ENCODE peak calls at places on chromosomes 11 and 22, in eight cellular contexts. D is activated T-helper 1 cell treated with anti-CD3 and anti-CD28 coated beads, Interleukin-12 subunit alpha, Interleukin-12 subunit beta, Interleukin-2, Interleukin-4 antibody, amounts not matched to agents 30 ng/mL and 10 ng/mL and 1 ng/mL, durations not matched to agents 14 hours and 24 hours and 36 hours; I is posterior cingulate gyrus; W is activated CD4-positive, alpha-beta T cell treated with anti-CD3 and anti-CD28 coated beads, Interleukin-2, amount 50 U/mL, for 48 hours; O is activated gamma-delta T cell treated with anti-CD3 and anti-CD28 coated beads, Interleukin-2, amount 50 U/mL, for 16 hours; B is activated naive CD4-positive, alpha-beta T cell treated with anti-CD3 and anti-CD28 coated beads, Interleukin-2, amount 10 ng/mL, durations not matched to agents 7 days and 5 days; J is MG63; V is heart left ventricle. R is an unnamed sample.

GRCh38 chr22:41197046-41197807 is 7.9 kb upstream of the L3MBTL2 start:
- DNase-seq in D (peak), I (peak), W (peak), O (peak), B (peak), J (peak), V (peak), R (peak)

GRCh38 chr11:86453290-86454030 is 78.8 kb downstream of the CCDC81 start:
- DNase-seq in D (no peak), I (no peak), W (no peak), O (no peak), B (no peak), J (no peak), V (no peak), R (no peak)

GRCh38 chr11:17384002-17384511 is 4.4 kb downstream of the KCNJ11 start:
- DNase-seq in D (peak), I (peak), W (peak), O (peak), B (peak), J (peak), V (peak), R (peak)

GRCh38 chr11:15073361-15074205 is at the start of gene CALCB:
- DNase-seq in D (no peak), I (peak), W (peak), O (no peak), B (peak), J (peak), V (no peak), R (no peak)

GRCh38 chr11:72039108-72039850 is 40.6 kb downstream of the IL18BP start:
- DNase-seq in D (no peak), I (no peak), W (no peak), O (no peak), B (no peak), J (peak), V (no peak), R (no peak)

GRCh38 chr11:64007160-64007628 is 21.0 kb downstream of the OTUB1 start:
- DNase-seq in D (no peak), I (no peak), W (no peak), O (no peak), B (no peak), J (peak), V (no peak), R (no peak)

GRCh38 chr11:2686360-2687222 is 13.2 kb downstream of the KCNQ1OT1 start:
- DNase-seq in D (no peak), I (no peak), W (no peak), O (no peak), B (no peak), J (no peak), V (no peak), R (no peak)

GRCh38 chr11:14578551-14578956 is 58.4 kb upstream of the PSMA1 start:
- DNase-seq in D (peak), I (no peak), W (peak), O (peak), B (peak), J (no peak), V (no peak), R (peak)

GRCh38 chr11:4038973-4039372 is 55.6 kb upstream of the RRM1 start:
- DNase-seq in D (no peak), I (no peak), W (no peak), O (no peak), B (no peak), J (no peak), V (no peak), R (no peak)

GRCh38 chr11:130819561-130819960 is 96.7 kb downstream of the SNX19 start:
- DNase-seq in D (no peak), I (no peak), W (no peak), O (no peak), B (no peak), J (no peak), V (no peak), R (no peak)

GRCh38 chr11:44286268-44286880 is 23.6 kb downstream of the ALX4 start:
- DNase-seq in D (peak), I (no peak), W (peak), O (peak), B (peak), J (peak), V (peak), R (peak)

GRCh38 chr22:30252411-30253204 is 6.0 kb upstream of the LIF start:
- DNase-seq in D (no peak), I (no peak), W (no peak), O (no peak), B (no peak), J (no peak), V (no peak), R (no peak)

GRCh38 chr22:42745118-42745517 is 24.4 kb upstream of the A4GALT start:
- DNase-seq in D (no peak), I (no peak), W (no peak), O (no peak), B (no peak), J (peak), V (no peak), R (no peak)

GRCh38 chr11:9066432-9066925 is 24.9 kb downstream of the SCUBE2 start:
- DNase-seq in D (no peak), I (no peak), W (no peak), O (no peak), B (no peak), J (no peak), V (no peak), R (no peak)

GRCh38 chr11:84106560-84106959 is 820.4 kb upstream of the CCDC90B start:
- DNase-seq in D (no peak), I (no peak), W (no peak), O (no peak), B (no peak), J (no peak), V (no peak), R (no peak)

GRCh38 chr22:21761086-21761485 is 25.5 kb upstream of the YPEL1 start:
- DNase-seq in D (no peak), I (no peak), W (peak), O (no peak), B (no peak), J (no peak), V (no peak), R (no peak)

GRCh38 chr11:85765835-85766234 is 45.1 kb downstream of the SYTL2 start:
- DNase-seq in D (no peak), I (no peak), W (no peak), O (no peak), B (no peak), J (no peak), V (no peak), R (no peak)

GRCh38 chr11:21472256-21472655 is 720.6 kb upstream of the ANO5 start:
- DNase-seq in D (no peak), I (no peak), W (no peak), O (no peak), B (no peak), J (no peak), V (no peak), R (no peak)

GRCh38 chr22:36220457-36220921 is 18.8 kb downstream of the APOL2 start:
- DNase-seq in D (no peak), I (no peak), W (no peak), O (no peak), B (no peak), J (peak), V (peak), R (no peak)

GRCh38 chr11:112363527-112363926 is 102.9 kb upstream of the PLET1 start:
- DNase-seq in D (no peak), I (no peak), W (no peak), O (no peak), B (no peak), J (peak), V (no peak), R (no peak)

GRCh38 chr11:65637794-65638317 is at the start of gene SIPA1:
- DNase-seq in D (peak), I (no peak), W (peak), O (peak), B (peak), J (peak), V (peak), R (peak)

GRCh38 chr11:76512851-76513653 is 68.2 kb downstream of the EMSY start:
- DNase-seq in D (no peak), I (no peak), W (no peak), O (no peak), B (no peak), J (no peak), V (no peak), R (no peak)

GRCh38 chr22:46075764-46076531 is 74.4 kb upstream of the PPARA start:
- DNase-seq in D (no peak), I (peak), W (no peak), O (no peak), B (no peak), J (peak), V (peak), R (no peak)

GRCh38 chr11:19311306-19312030 is 70.7 kb upstream of the E2F8 start:
- DNase-seq in D (peak), I (peak), W (peak), O (no peak), B (peak), J (peak), V (peak), R (no peak)

GRCh38 chr11:2196970-2197770 is 25.6 kb upstream of the TH start:
- DNase-seq in D (peak), I (peak), W (peak), O (peak), B (peak), J (peak), V (peak), R (peak)

GRCh38 chr11:33479216-33479615 is 221.4 kb downstream of the C11orf91 start:
- DNase-seq in D (no peak), I (no peak), W (no peak), O (no peak), B (no peak), J (no peak), V (no peak), R (no peak)

GRCh38 chr11:47186076-47186936 is at the start of gene PACSIN3:
- DNase-seq in D (peak), I (no peak), W (peak), O (no peak), B (peak), J (peak), V (peak), R (no peak)